ENCODE peak calls at places on chromosomes 6 and 20, in four cellular contexts. G is HCEC 1CT, R is T1000, M is AML-193. N is an unnamed sample.

GRCh38 chr20:58099956-58100730 is 128.3 kb downstream of the ANKRD60 start:
- DNase-seq in G (no peak), R (no peak), M (no peak), N (no peak)

GRCh38 chr6:104908031-104908430 is 48.3 kb upstream of the HACE1 start:
- DNase-seq in G (peak), R (peak), M (no peak), N (peak)

GRCh38 chr20:13317439-13317838 is 96.4 kb downstream of the ISM1 start:
- DNase-seq in G (no peak), R (no peak), M (no peak), N (no peak)

GRCh38 chr6:111157412-111157811 is 70.1 kb downstream of the SLC16A10 start:
- DNase-seq in G (no peak), R (no peak), M (no peak), N (no peak)

GRCh38 chr20:1527923-1528322 is 29.6 kb downstream of the SIRPD start:
- DNase-seq in G (no peak), R (no peak), M (no peak), N (no peak)

GRCh38 chr6:128280960-128281359 is 239.4 kb downstream of the PTPRK start:
- DNase-seq in G (no peak), R (no peak), M (no peak), N (no peak)

GRCh38 chr6:135675862-135676261 is 175.6 kb upstream of the PDE7B start:
- DNase-seq in G (peak), R (no peak), M (peak), N (peak)

GRCh38 chr6:105045546-105045945 is 88.6 kb downstream of the LIN28B start:
- DNase-seq in G (peak), R (no peak), M (no peak), N (peak)

GRCh38 chr6:65776332-65776731 is 69.3 kb upstream of the EYS start:
- DNase-seq in G (no peak), R (no peak), M (no peak), N (no peak)

GRCh38 chr20:58691405-58691772 is 1.2 kb upstream of the NPEPL1 start:
- DNase-seq in G (no peak), R (no peak), M (no peak), N (no peak)

GRCh38 chr20:59818911-59819310 is 114.5 kb downstream of the SYCP2 start:
- DNase-seq in G (no peak), R (no peak), M (no peak), N (no peak)

GRCh38 chr6:33949877-33950831 is 146.4 kb upstream of the MLN start:
- DNase-seq in G (no peak), R (no peak), M (no peak), N (no peak)

GRCh38 chr6:43076093-43076927 is at the start of gene PTK7:
- DNase-seq in G (peak), R (peak), M (no peak), N (peak)

GRCh38 chr6:110476046-110476849 is at the start of gene SLC22A16:
- DNase-seq in G (no peak), R (no peak), M (peak), N (no peak)

GRCh38 chr6:10463491-10464481 is 48.9 kb upstream of the TFAP2A start:
- DNase-seq in G (no peak), R (no peak), M (no peak), N (no peak)

GRCh38 chr6:125101656-125102055 is 51.9 kb upstream of the TPD52L1 start:
- DNase-seq in G (no peak), R (no peak), M (no peak), N (no peak)

GRCh38 chr20:33316343-33316742 is 33.3 kb downstream of the BPIFB1 start:
- DNase-seq in G (no peak), R (no peak), M (no peak), N (no peak)

GRCh38 chr6:2081155-2082138 is 164.0 kb downstream of the GMDS start:
- DNase-seq in G (no peak), R (no peak), M (no peak), N (no peak)

GRCh38 chr6:151087861-151088598 is 151.7 kb upstream of the AKAP12 start:
- DNase-seq in G (no peak), R (no peak), M (no peak), N (no peak)

GRCh38 chr6:142872376-142872775 is 72.6 kb downstream of the HIVEP2 start:
- DNase-seq in G (no peak), R (no peak), M (no peak), N (peak)

GRCh38 chr20:62539208-62539607 is 63.4 kb upstream of the GATA5 start:
- DNase-seq in G (no peak), R (no peak), M (no peak), N (no peak)